ENCODE peak calls at places on chromosome 4, in four cellular contexts. D, P, H and O are unnamed samples.
A peak's percentile ranks its signal among the peaks of the same experiment; 100 is the strongest.

GRCh38 chr4:151921811-151922210 is 161.0 kb upstream of the GATB start:
- DNase-seq in P (no peak), H (no peak), D (peak; percentile 46), O (no peak)

GRCh38 chr4:188934320-188934975 is 795.2 kb downstream of the TRIML1 start:
- DNase-seq in H (no peak), P (no peak), D (peak; percentile 81), O (no peak)

GRCh38 chr4:123361195-123361861 is 35.3 kb upstream of the SPRY1 start:
- DNase-seq in H (no peak), D (peak; percentile 94), P (peak; percentile 93), O (no peak)

GRCh38 chr4:159983080-159983479 is 880.2 kb downstream of the RAPGEF2 start:
- DNase-seq in H (no peak), P (no peak), D (no peak), O (no peak)

GRCh38 chr4:136036744-136037143 is 1495.5 kb downstream of the PCDH18 start:
- DNase-seq in P (no peak), D (peak; percentile 63), H (no peak), O (no peak)

GRCh38 chr4:101348367-101348827 is 1.1 kb upstream of the PPP3CA start:
- DNase-seq in H (no peak), D (peak; percentile 17), P (no peak), O (no peak)

GRCh38 chr4:129179276-129179675 is 83.3 kb downstream of the C4orf33 start:
- DNase-seq in H (no peak), P (no peak), D (no peak), O (no peak)

GRCh38 chr4:185656467-185656890 is 121.2 kb upstream of the PDLIM3 start:
- DNase-seq in H (no peak), P (peak; percentile 61), D (peak; percentile 18), O (no peak)

GRCh38 chr4:38046735-38047487 is 86.7 kb downstream of the PTTG2 start:
- DNase-seq in D (peak; percentile 33), P (no peak), H (no peak), O (no peak)

GRCh38 chr4:7336067-7336569 is 98.6 kb downstream of the PSAPL1 start:
- DNase-seq in P (no peak), D (no peak), H (no peak), O (no peak)

DNA sequence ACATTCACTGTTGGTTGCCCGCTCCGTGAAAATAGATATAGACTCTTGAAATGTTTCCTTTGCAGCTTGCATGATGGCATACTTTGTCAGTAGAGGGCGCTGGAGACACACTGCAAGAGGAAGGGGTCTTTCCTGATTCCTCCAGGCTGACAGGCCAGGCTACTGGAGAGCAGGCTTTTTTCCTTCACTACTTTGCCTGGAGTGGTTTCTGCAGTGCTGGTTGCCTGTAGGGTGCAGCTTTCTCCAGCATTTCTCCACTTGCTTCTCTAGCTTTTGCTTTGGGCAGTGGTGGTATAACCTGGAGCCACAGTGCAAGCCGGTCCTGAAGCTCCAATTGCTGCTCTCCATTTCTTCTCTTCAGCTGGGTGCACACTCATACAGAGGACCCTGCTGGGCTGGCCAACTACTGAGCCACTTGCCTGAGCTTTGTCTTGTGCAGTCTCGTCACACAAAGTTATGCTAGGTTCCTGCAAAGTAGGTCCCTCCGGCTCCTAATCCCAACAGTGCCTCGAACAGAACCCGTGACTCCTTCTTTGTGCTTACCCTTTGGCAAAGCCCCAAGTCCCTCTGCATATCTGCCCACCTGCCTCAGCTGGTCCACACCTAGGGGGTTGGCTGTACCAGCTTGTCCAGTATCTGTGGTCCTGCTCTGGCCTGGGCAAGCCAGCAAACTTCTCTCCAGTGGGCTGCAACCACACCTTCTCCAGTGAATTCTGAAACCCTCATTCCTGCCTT is 46.3 kb downstream of the RASSF6 start:
- DNase-seq in P (peak; percentile 73), H (peak; percentile 18), D (peak; percentile 82), O (peak; percentile 51)
- TF ChIP-seq FOS in P (no peak), H (no peak), D (no peak), O (no peak)

DNA sequence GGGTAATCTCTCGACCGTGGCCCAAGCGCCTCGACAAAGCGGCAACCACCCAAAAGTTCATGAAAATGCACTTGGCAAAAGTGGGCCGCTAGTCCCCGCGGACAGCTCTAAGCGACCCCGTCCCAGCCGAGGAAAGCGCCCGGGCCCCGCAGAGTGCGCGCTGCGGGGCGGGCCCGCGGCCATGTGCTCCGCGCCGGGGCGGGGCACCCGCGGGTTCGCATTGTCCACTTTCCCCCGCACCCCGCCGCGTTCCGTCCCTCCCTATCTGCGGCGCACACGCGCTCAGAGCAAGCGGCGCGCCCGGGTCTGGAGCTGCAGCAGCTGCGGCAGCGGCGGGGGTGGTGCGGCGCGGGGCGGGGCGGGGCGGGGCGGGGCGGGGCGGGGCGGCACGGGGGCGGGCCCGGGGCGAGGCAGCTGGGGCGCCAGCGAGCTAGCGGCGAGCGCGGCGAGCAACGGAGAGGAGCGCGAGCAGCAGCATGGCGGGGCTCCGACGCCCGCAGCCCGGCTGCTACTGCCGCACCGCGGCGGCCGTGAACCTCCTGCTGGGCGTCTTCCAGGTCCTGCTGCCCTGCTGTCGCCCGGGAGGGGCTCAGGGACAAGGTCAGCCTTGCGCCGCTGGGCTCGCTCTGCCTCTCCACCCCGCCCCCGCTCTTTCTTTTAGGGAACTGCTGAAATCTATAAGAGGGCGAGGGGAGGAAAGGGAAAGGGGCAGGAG is at the start of gene TMEM131L:
- DNase-seq in D (peak; percentile 52), P (peak; percentile 68), H (peak; percentile 91), O (no peak)
- TF ChIP-seq FOS in D (no peak), P (no peak), H (no peak), O (no peak)

DNA sequence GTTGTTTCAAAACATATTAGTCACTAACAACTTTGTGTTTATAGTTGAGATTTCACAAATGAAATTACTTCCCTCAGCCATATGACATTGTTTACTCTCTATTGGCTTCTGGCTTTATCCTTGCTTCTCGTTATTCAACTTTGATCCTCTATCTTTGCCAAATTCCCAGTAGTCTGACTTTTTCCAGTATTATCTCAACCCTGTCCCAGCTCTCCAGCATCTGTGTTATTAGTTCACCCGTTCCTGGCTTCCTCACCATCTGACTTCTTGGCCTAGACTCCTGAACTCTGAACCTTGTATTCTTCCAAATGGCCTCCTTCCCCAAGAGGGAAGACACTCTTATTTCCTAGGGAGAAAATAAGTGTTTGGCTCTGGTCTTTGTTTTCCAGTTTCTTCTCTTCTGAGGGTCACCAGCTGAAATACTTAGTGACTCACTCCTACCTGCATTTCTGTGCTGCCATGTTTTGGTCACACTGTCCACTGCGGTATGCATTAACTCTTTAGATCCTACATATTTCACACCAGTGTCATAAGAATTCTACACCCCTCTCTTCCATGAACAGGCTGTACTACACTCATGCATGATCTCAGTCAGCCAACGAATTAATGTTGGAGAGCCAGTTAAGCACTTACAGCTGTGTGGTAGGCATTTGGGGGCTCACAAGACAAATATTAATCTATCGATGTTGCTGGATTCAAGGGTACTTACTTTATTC is 17.0 kb upstream of the ARHGAP24 start:
- DNase-seq in P (no peak), D (no peak), H (no peak), O (no peak)
- TF ChIP-seq FOS in P (no peak), D (no peak), H (no peak), O (no peak)

GRCh38 chr4:163395055-163395454 is 51.4 kb downstream of the NPY5R start:
- DNase-seq in H (no peak), D (peak; percentile 28), P (no peak), O (no peak)
- TF ChIP-seq FOS in H (no peak), D (no peak), P (no peak), O (no peak)

GRCh38 chr4:9762823-9763475 is 18.5 kb upstream of the DRD5 start:
- DNase-seq in D (peak; percentile 55), P (peak; percentile 56), H (peak; percentile 40), O (peak; percentile 40)
- TF ChIP-seq FOS in D (no peak), P (no peak), H (no peak), O (no peak)

GRCh38 chr4:41879552-41879951 is 55.7 kb upstream of the TMEM33 start:
- DNase-seq in D (no peak), P (no peak), H (no peak), O (no peak)

GRCh38 chr4:41878170-41878941 is 56.9 kb upstream of the TMEM33 start:
- DNase-seq in D (no peak), P (no peak), H (no peak), O (no peak)

GRCh38 chr4:41877020-41877796 is 58.0 kb upstream of the TMEM33 start:
- DNase-seq in D (no peak), H (no peak), P (no peak), O (no peak)

GRCh38 chr4:41880022-41880837 is 55.0 kb upstream of the TMEM33 start:
- DNase-seq in D (no peak), H (no peak), P (no peak), O (no peak)

GRCh38 chr4:41878991-41879491 is 56.2 kb upstream of the TMEM33 start:
- DNase-seq in P (no peak), D (no peak), H (no peak), O (no peak)
- TF ChIP-seq FOS in P (no peak), D (no peak), H (no peak), O (no peak)

DNA sequence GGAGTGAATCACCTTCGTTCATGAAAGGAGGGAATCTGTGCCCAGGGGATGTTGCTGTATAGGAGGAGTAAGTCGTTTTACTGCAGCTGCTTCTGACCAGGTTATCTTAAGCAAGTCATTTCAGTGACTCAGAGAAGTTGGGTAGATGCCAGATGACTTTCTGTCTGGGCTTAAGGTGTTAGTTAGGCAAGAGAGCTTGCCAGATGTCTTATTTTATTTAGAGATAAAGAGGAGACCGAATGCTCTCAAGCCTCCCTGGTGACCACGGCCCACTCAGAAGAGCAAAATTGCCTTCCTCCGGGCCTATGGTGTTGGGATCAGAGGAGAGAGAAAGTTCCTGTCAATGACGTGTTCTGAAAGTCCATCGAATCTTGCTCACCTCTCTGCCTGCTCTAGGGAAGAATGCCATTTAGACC is 16.3 kb upstream of the ZNF827 start:
- DNase-seq in D (peak; percentile 96), P (peak; percentile 70), H (peak; percentile 69), O (no peak)
- TF ChIP-seq FOS in D (peak; percentile 67), P (peak; percentile 66), H (peak; percentile 15), O (no peak)

GRCh38 chr4:4259484-4260100 is 11.6 kb upstream of the TMEM128 start:
- DNase-seq in D (no peak), P (no peak), H (no peak), O (no peak)
- TF ChIP-seq FOS in D (no peak), P (no peak), H (no peak), O (no peak)